ENCODE peak calls at places on chromosomes 1 and 21, in five cellular contexts. E is H9, N is H1, B is trophoblast cell, X is neuronal stem cell. Q is an unnamed sample.
A peak's percentile ranks its signal among the peaks of the same experiment; 100 is the strongest.

GRCh38 chr1:166470465-166470864 is 303.7 kb upstream of the FAM78B start:
- DNase-seq in E (no peak), X (no peak), B (no peak), N (no peak), Q (no peak)

GRCh38 chr21:38440746-38441145 is 57.5 kb downstream of the ERG start:
- DNase-seq in N (no peak), X (peak; percentile 26), E (no peak), B (peak; percentile 60), Q (peak; percentile 92)

GRCh38 chr1:115762792-115763191 is 5.7 kb downstream of the CASQ2 start:
- DNase-seq in B (no peak), N (no peak), X (no peak), E (no peak), Q (no peak)

GRCh38 chr1:153592706-153593105 is 20.2 kb downstream of the S100A16 start:
- DNase-seq in X (no peak), E (no peak), N (no peak), B (no peak), Q (no peak)

GRCh38 chr1:168717906-168718891 is 10.8 kb downstream of the DPT start:
- DNase-seq in E (no peak), B (peak; percentile 93), N (no peak), X (no peak), Q (no peak)

GRCh38 chr1:166087734-166088571 is 78.8 kb downstream of the FAM78B start:
- DNase-seq in N (no peak), B (no peak), E (no peak), X (no peak), Q (no peak)

GRCh38 chr1:5758000-5758858 is 234.0 kb downstream of the NPHP4 start:
- DNase-seq in B (no peak), X (no peak), N (no peak), E (no peak), Q (no peak)

GRCh38 chr1:31739281-31739853 is 24.8 kb downstream of the ADGRB2 start:
- DNase-seq in B (no peak), N (no peak), X (no peak), E (peak; percentile 89), Q (no peak)

GRCh38 chr1:117575586-117576225 is 30.1 kb upstream of the TENT5C start:
- DNase-seq in E (peak; percentile 5), X (no peak), N (no peak), B (no peak), Q (no peak)

GRCh38 chr1:38872401-38873026 is 634 bp downstream of the MYCBP start:
- DNase-seq in E (no peak), X (no peak), B (no peak), N (no peak), Q (peak; percentile 47)

GRCh38 chr1:165834881-165835280 is 7.5 kb downstream of the UCK2 start:
- DNase-seq in X (no peak), E (no peak), N (no peak), B (no peak), Q (no peak)

GRCh38 chr1:232403017-232403714 is 226.8 kb downstream of the SIPA1L2 start:
- DNase-seq in X (no peak), B (no peak), E (no peak), N (no peak), Q (no peak)

GRCh38 chr1:101239095-101240040 is 2.5 kb downstream of the S1PR1 start:
- DNase-seq in N (no peak), X (no peak), B (no peak), E (no peak), Q (no peak)

GRCh38 chr1:62040450-62040849 is 154.2 kb upstream of the L1TD1 start:
- DNase-seq in B (no peak), E (no peak), X (no peak), N (no peak), Q (no peak)

GRCh38 chr1:8276173-8276914 is 41.6 kb upstream of the SLC45A1 start:
- DNase-seq in B (no peak), X (no peak), E (no peak), N (no peak), Q (peak; percentile 11)

GRCh38 chr1:66217021-66217420 is 316.9 kb upstream of the SGIP1 start:
- DNase-seq in N (no peak), X (no peak), B (no peak), E (no peak), Q (peak; percentile 28)

GRCh38 chr1:119275145-119275929 is 93.2 kb upstream of the HAO2 start:
- DNase-seq in N (no peak), X (peak; percentile 52), B (peak; percentile 56), E (peak; percentile 54), Q (peak; percentile 58)

GRCh38 chr1:47582891-47583608 is 145.2 kb downstream of the FOXD2 start:
- DNase-seq in E (peak; percentile 28), X (no peak), N (no peak), B (no peak), Q (no peak)

GRCh38 chr1:172273668-172274396 is 146.7 kb upstream of the C1orf105 start:
- DNase-seq in X (no peak), E (no peak), N (no peak), B (no peak), Q (no peak)

GRCh38 chr1:88462481-88463261 is 221.4 kb upstream of the PKN2 start:
- DNase-seq in N (no peak), X (peak; percentile 50), E (peak; percentile 60), B (peak; percentile 7), Q (peak; percentile 28)

GRCh38 chr21:45788635-45789506 is 145.3 kb downstream of the PCBP3 start:
- DNase-seq in N (no peak), B (no peak), E (no peak), X (no peak), Q (peak; percentile 5)

GRCh38 chr1:91806777-91807700 is 78.9 kb downstream of the TGFBR3 start:
- DNase-seq in N (no peak), B (peak; percentile 89), X (no peak), E (no peak), Q (no peak)

GRCh38 chr21:42010507-42011493 is 640 bp upstream of the ZBTB21 start:
- DNase-seq in B (peak; percentile 51), X (peak; percentile 17), E (peak; percentile 43), N (no peak), Q (peak; percentile 38)

GRCh38 chr1:109610609-109611307 is 8.7 kb downstream of the GNAT2 start:
- DNase-seq in N (no peak), E (no peak), B (no peak), X (no peak), Q (peak; percentile 52)

GRCh38 chr1:109611308-109611950 is 8.0 kb downstream of the GNAT2 start:
- DNase-seq in X (no peak), E (no peak), B (no peak), N (no peak), Q (no peak)

GRCh38 chr1:109613396-109614147 is 5.8 kb downstream of the GNAT2 start:
- DNase-seq in X (no peak), N (no peak), E (no peak), B (no peak), Q (no peak)

GRCh38 chr1:109611951-109612310 is 7.5 kb downstream of the GNAT2 start:
- DNase-seq in X (no peak), E (no peak), B (no peak), N (no peak), Q (no peak)

DNA sequence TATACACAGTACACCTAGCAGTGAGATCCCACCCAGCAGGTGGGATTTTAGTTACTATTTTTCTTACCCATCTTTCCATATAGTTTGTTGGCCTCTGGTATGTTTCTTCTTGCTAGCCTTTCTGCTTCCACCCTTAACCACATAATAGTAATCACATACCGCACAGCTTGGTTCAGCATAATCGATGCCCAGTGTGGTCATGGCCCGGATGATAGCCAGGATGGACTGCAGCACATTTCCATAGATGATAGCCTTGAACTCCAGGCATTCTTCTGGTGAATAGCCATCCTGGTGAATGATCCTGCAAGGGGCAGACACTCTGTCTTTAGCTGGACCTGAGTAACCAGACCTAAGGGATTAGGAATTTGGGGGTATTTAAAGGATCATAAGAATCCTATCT is 9.5 kb downstream of the GNAT2 start:
- DNase-seq in E (no peak), N (no peak), X (no peak), B (no peak), Q (no peak)
- H3K4ac ChIP-seq in E (no peak overlapping the region), N (no peak overlapping the region), X (no peak overlapping the region), B (no peak overlapping the region), Q (no peak overlapping the region)

GRCh38 chr21:43764576-43765495 is 11.3 kb downstream of the CSTB start:
- DNase-seq in E (no peak), X (no peak), N (no peak), B (peak; percentile 58), Q (no peak)

GRCh38 chr21:43768868-43769167 is 7.3 kb downstream of the CSTB start:
- DNase-seq in X (no peak), B (no peak), E (no peak), N (no peak), Q (no peak)

GRCh38 chr21:43767980-43768867 is 7.9 kb downstream of the CSTB start:
- DNase-seq in X (no peak), B (peak; percentile 96), N (no peak), E (peak; percentile 53), Q (peak; percentile 81)

GRCh38 chr21:43767498-43767979 is 8.6 kb downstream of the CSTB start:
- DNase-seq in X (no peak), B (no peak), E (no peak), N (no peak), Q (no peak)

DNA sequence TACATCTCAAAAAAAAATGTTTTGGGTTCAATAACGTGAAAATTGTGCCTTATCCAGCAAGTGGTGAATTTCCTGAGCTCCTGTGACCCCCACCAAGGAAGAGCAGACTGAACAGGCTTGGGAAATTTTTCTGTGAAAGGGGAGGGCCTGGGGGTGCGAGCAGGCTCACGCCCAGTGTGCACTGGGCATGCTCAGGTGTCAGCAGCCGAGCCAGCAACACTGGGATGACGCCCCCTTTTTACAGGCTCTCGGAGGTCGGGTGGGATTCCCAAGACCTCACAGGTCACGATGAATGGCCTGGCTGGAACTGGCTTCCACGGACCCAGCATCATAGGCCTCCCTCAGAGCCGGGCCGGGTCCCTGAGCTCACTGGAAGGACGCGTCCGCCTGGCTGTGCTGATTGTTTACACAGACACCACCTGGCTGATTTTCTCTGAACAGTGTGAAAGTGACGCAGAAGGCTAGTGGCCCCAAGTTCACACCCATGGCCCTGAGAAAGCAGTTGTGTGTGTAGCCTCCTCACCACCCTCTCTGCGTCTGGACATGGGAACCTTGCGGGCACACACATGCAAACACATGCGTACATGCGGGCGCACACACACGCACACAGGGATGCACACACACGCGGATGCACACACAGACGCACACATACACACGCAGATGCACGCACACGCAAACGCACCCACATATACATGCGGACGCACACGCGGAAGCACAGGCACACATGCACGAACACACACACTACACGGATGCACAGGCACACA is 9.2 kb downstream of the CSTB start:
- DNase-seq in B (no peak), N (no peak), E (no peak), X (no peak), Q (peak; percentile 53)
- H3K23ac ChIP-seq in B (no peak overlapping the region), N (no peak overlapping the region), E (no peak overlapping the region), X (peak overlapping the region; percentile 66), Q (peak overlapping the region; percentile 37)

GRCh38 chr1:208600456-208600855 is 356.3 kb upstream of the PLXNA2 start:
- DNase-seq in X (no peak), N (no peak), B (no peak), E (peak; percentile 41), Q (no peak)
- H2BK12ac ChIP-seq in X (no peak overlapping the region), N (no peak overlapping the region), B (no peak overlapping the region), E (no peak overlapping the region), Q (no peak overlapping the region)

GRCh38 chr1:24970926-24971530 is 41.0 kb upstream of the RUNX3 start:
- DNase-seq in N (no peak), E (no peak), X (no peak), B (no peak), Q (no peak)

GRCh38 chr1:24970399-24970753 is 40.3 kb upstream of the RUNX3 start:
- DNase-seq in N (peak; percentile 23), E (peak; percentile 68), B (no peak), X (no peak), Q (peak; percentile 74)

GRCh38 chr1:24971539-24971938 is 41.5 kb upstream of the RUNX3 start:
- DNase-seq in N (no peak), X (no peak), B (no peak), E (no peak), Q (no peak)

GRCh38 chr1:24973315-24973714 is 43.2 kb upstream of the RUNX3 start:
- DNase-seq in B (no peak), N (no peak), E (no peak), X (no peak), Q (no peak)

GRCh38 chr1:24972257-24973242 is 42.5 kb upstream of the RUNX3 start:
- DNase-seq in E (no peak), B (no peak), X (no peak), N (no peak), Q (no peak)
- H3K4ac ChIP-seq in E (no peak overlapping the region), B (no peak overlapping the region), X (no peak overlapping the region), N (no peak overlapping the region), Q (peak overlapping the region; percentile 10)